ENCODE peak calls at places on chromosome 17, in nine cellular contexts. One of them, this sample, is unnamed. For H3K9me3, the result is how much of the 10 kb centered on the place peaks cover.

GRCh38 chr17:35295686-35296085 is 52.8 kb downstream of the SLFN5 start:
- DNase-seq in uterus: no peak
- DNase-seq in AG04450: no peak
- DNase-seq in adrenal gland: no peak
- DNase-seq in neural progenitor cell: no peak
- DNase-seq in upper lobe of left lung: no peak
- DNase-seq in CD4-positive, alpha-beta T cell: no peak
- DNase-seq in tibial nerve: no peak
- DNase-seq in kidney: no peak
- DNase-seq in this sample: no peak

GRCh38 chr17:7242717-7243576 is 698 bp upstream of the GABARAP start:
- DNase-seq in uterus: peak
- DNase-seq in AG04450: peak
- DNase-seq in adrenal gland: peak
- DNase-seq in neural progenitor cell: peak
- DNase-seq in upper lobe of left lung: peak
- DNase-seq in CD4-positive, alpha-beta T cell: peak
- DNase-seq in tibial nerve: peak
- DNase-seq in kidney: peak
- DNase-seq in this sample: peak

GRCh38 chr17:50331085-50331791 is 14.7 kb upstream of the XYLT2 start:
- DNase-seq in uterus: no peak
- DNase-seq in AG04450: peak
- DNase-seq in adrenal gland: peak
- DNase-seq in neural progenitor cell: no peak
- DNase-seq in upper lobe of left lung: no peak
- DNase-seq in CD4-positive, alpha-beta T cell: no peak
- DNase-seq in tibial nerve: no peak
- DNase-seq in kidney: no peak
- DNase-seq in this sample: no peak

GRCh38 chr17:58710948-58711552 is 18.6 kb downstream of the RAD51C start:
- DNase-seq in uterus: peak
- DNase-seq in AG04450: peak
- DNase-seq in adrenal gland: peak
- DNase-seq in neural progenitor cell: peak
- DNase-seq in upper lobe of left lung: no peak
- DNase-seq in CD4-positive, alpha-beta T cell: peak
- DNase-seq in tibial nerve: no peak
- DNase-seq in kidney: no peak
- DNase-seq in this sample: no peak

GRCh38 chr17:48378696-48379095 is 51.3 kb downstream of the SKAP1 start:
- DNase-seq in uterus: no peak
- DNase-seq in AG04450: no peak
- DNase-seq in adrenal gland: no peak
- DNase-seq in neural progenitor cell: no peak
- DNase-seq in upper lobe of left lung: no peak
- DNase-seq in CD4-positive, alpha-beta T cell: no peak
- DNase-seq in tibial nerve: no peak
- DNase-seq in kidney: no peak
- DNase-seq in this sample: no peak

GRCh38 chr17:76252040-76252954 is 12.0 kb upstream of the RNF157 start:
- DNase-seq in uterus: no peak
- DNase-seq in AG04450: peak
- DNase-seq in adrenal gland: peak
- DNase-seq in neural progenitor cell: no peak
- DNase-seq in upper lobe of left lung: no peak
- DNase-seq in CD4-positive, alpha-beta T cell: no peak
- DNase-seq in tibial nerve: no peak
- DNase-seq in kidney: peak
- DNase-seq in this sample: no peak

GRCh38 chr17:79878346-79878745 is 39.1 kb upstream of the CBX4 start:
- DNase-seq in uterus: no peak
- DNase-seq in AG04450: no peak
- DNase-seq in adrenal gland: no peak
- DNase-seq in neural progenitor cell: no peak
- DNase-seq in upper lobe of left lung: no peak
- DNase-seq in CD4-positive, alpha-beta T cell: no peak
- DNase-seq in tibial nerve: no peak
- DNase-seq in kidney: peak
- DNase-seq in this sample: no peak

GRCh38 chr17:78935419-78936323 is 10.5 kb upstream of the TIMP2 start:
- DNase-seq in uterus: peak
- DNase-seq in AG04450: peak
- DNase-seq in adrenal gland: peak
- DNase-seq in neural progenitor cell: no peak
- DNase-seq in upper lobe of left lung: no peak
- DNase-seq in CD4-positive, alpha-beta T cell: no peak
- DNase-seq in tibial nerve: peak
- DNase-seq in kidney: peak
- DNase-seq in this sample: no peak

GRCh38 chr17:45227631-45228120 is 6.0 kb downstream of the FMNL1 start:
- DNase-seq in uterus: no peak
- DNase-seq in AG04450: no peak
- DNase-seq in adrenal gland: no peak
- DNase-seq in neural progenitor cell: no peak
- DNase-seq in upper lobe of left lung: no peak
- DNase-seq in CD4-positive, alpha-beta T cell: no peak
- DNase-seq in tibial nerve: no peak
- DNase-seq in kidney: peak
- DNase-seq in this sample: no peak

GRCh38 chr17:73874008-73874407 is 229.8 kb upstream of the SDK2 start:
- DNase-seq in uterus: no peak
- DNase-seq in AG04450: no peak
- DNase-seq in adrenal gland: no peak
- DNase-seq in neural progenitor cell: no peak
- DNase-seq in upper lobe of left lung: no peak
- DNase-seq in CD4-positive, alpha-beta T cell: no peak
- DNase-seq in tibial nerve: no peak
- DNase-seq in kidney: no peak
- DNase-seq in this sample: no peak

GRCh38 chr17:64694207-64694606 is 32.1 kb upstream of the SMURF2 start:
- DNase-seq in uterus: peak
- DNase-seq in AG04450: no peak
- DNase-seq in adrenal gland: peak
- DNase-seq in neural progenitor cell: no peak
- DNase-seq in upper lobe of left lung: no peak
- DNase-seq in CD4-positive, alpha-beta T cell: no peak
- DNase-seq in tibial nerve: no peak
- DNase-seq in kidney: no peak
- DNase-seq in this sample: no peak

GRCh38 chr17:42682400-42683384 is at the start of gene CNTNAP1:
- DNase-seq in uterus: peak
- DNase-seq in AG04450: no peak
- DNase-seq in adrenal gland: peak
- DNase-seq in neural progenitor cell: peak
- DNase-seq in upper lobe of left lung: peak
- DNase-seq in CD4-positive, alpha-beta T cell: no peak
- DNase-seq in tibial nerve: no peak
- DNase-seq in kidney: peak
- DNase-seq in this sample: no peak

GRCh38 chr17:185445-186138 is 4.1 kb upstream of the DOC2B start:
- DNase-seq in uterus: no peak
- DNase-seq in AG04450: no peak
- DNase-seq in adrenal gland: no peak
- DNase-seq in neural progenitor cell: peak
- DNase-seq in upper lobe of left lung: no peak
- DNase-seq in CD4-positive, alpha-beta T cell: no peak
- DNase-seq in tibial nerve: no peak
- DNase-seq in kidney: peak
- DNase-seq in this sample: peak

GRCh38 chr17:41967141-41967920 is 736 bp downstream of the CNP start:
- DNase-seq in uterus: no peak
- DNase-seq in AG04450: no peak
- DNase-seq in adrenal gland: peak
- DNase-seq in neural progenitor cell: no peak
- DNase-seq in upper lobe of left lung: peak
- DNase-seq in CD4-positive, alpha-beta T cell: peak
- DNase-seq in tibial nerve: peak
- DNase-seq in kidney: peak
- DNase-seq in this sample: peak

GRCh38 chr17:81090361-81091133 is 55.6 kb downstream of the BAIAP2 start:
- DNase-seq in uterus: no peak
- DNase-seq in AG04450: no peak
- DNase-seq in adrenal gland: peak
- DNase-seq in neural progenitor cell: peak
- DNase-seq in upper lobe of left lung: peak
- DNase-seq in CD4-positive, alpha-beta T cell: peak
- DNase-seq in tibial nerve: peak
- DNase-seq in kidney: no peak
- DNase-seq in this sample: no peak

GRCh38 chr17:13228225-13228624 is 210.4 kb upstream of the ELAC2 start:
- DNase-seq in uterus: no peak
- DNase-seq in AG04450: no peak
- DNase-seq in adrenal gland: no peak
- DNase-seq in neural progenitor cell: no peak
- DNase-seq in upper lobe of left lung: no peak
- DNase-seq in CD4-positive, alpha-beta T cell: no peak
- DNase-seq in tibial nerve: no peak
- DNase-seq in kidney: no peak
- DNase-seq in this sample: no peak
- H3K9me3 ChIP-seq in uterus: under half
- H3K9me3 ChIP-seq in AG04450: under half
- H3K9me3 ChIP-seq in adrenal gland: under half
- H3K9me3 ChIP-seq in neural progenitor cell: under half
- H3K9me3 ChIP-seq in upper lobe of left lung: under half
- H3K9me3 ChIP-seq in CD4-positive, alpha-beta T cell: under half
- H3K9me3 ChIP-seq in tibial nerve: under half
- H3K9me3 ChIP-seq in kidney: under half
- H3K9me3 ChIP-seq in this sample: under half

GRCh38 chr17:82948081-82948511 is 108.3 kb upstream of the ZNF750 start:
- DNase-seq in uterus: peak
- DNase-seq in AG04450: no peak
- DNase-seq in adrenal gland: peak
- DNase-seq in neural progenitor cell: no peak
- DNase-seq in upper lobe of left lung: peak
- DNase-seq in CD4-positive, alpha-beta T cell: no peak
- DNase-seq in tibial nerve: no peak
- DNase-seq in kidney: peak
- DNase-seq in this sample: no peak

GRCh38 chr17:82949361-82949760 is 109.5 kb upstream of the ZNF750 start:
- DNase-seq in uterus: peak
- DNase-seq in AG04450: no peak
- DNase-seq in adrenal gland: peak
- DNase-seq in neural progenitor cell: no peak
- DNase-seq in upper lobe of left lung: no peak
- DNase-seq in CD4-positive, alpha-beta T cell: no peak
- DNase-seq in tibial nerve: no peak
- DNase-seq in kidney: peak
- DNase-seq in this sample: no peak

GRCh38 chr17:82950525-82951102 is 110.8 kb upstream of the ZNF750 start:
- DNase-seq in uterus: peak
- DNase-seq in AG04450: no peak
- DNase-seq in adrenal gland: peak
- DNase-seq in neural progenitor cell: no peak
- DNase-seq in upper lobe of left lung: no peak
- DNase-seq in CD4-positive, alpha-beta T cell: no peak
- DNase-seq in tibial nerve: no peak
- DNase-seq in kidney: peak
- DNase-seq in this sample: no peak

GRCh38 chr17:82948957-82949356 is 109.1 kb upstream of the ZNF750 start:
- DNase-seq in uterus: no peak
- DNase-seq in AG04450: no peak
- DNase-seq in adrenal gland: no peak
- DNase-seq in neural progenitor cell: no peak
- DNase-seq in upper lobe of left lung: no peak
- DNase-seq in CD4-positive, alpha-beta T cell: no peak
- DNase-seq in tibial nerve: no peak
- DNase-seq in kidney: peak
- DNase-seq in this sample: no peak

DNA sequence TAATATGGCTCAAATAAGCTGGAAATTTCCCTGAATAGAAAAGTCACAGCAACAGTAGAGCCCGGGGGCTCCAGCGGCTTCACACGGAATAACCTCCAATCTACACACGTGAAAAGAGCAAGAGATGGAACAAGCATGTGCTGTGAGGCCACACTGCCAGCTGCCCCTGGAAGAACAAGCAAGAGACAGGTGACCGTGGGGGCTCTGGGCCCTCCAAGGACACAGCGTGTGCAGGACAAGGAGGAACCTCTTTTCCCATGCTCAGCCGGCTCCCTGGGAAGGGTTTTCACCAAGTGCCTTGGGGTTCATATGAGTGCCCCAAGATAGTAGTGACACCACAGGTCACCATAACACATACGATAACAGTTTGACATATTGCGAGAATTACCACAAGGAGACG is 110.2 kb upstream of the ZNF750 start:
- DNase-seq in uterus: peak
- DNase-seq in AG04450: no peak
- DNase-seq in adrenal gland: peak
- DNase-seq in neural progenitor cell: no peak
- DNase-seq in upper lobe of left lung: no peak
- DNase-seq in CD4-positive, alpha-beta T cell: no peak
- DNase-seq in tibial nerve: no peak
- DNase-seq in kidney: peak
- DNase-seq in this sample: no peak
- H3K9me3 ChIP-seq in uterus: under half
- H3K9me3 ChIP-seq in AG04450: under half
- H3K9me3 ChIP-seq in adrenal gland: under half
- H3K9me3 ChIP-seq in neural progenitor cell: under half
- H3K9me3 ChIP-seq in upper lobe of left lung: under half
- H3K9me3 ChIP-seq in CD4-positive, alpha-beta T cell: under half
- H3K9me3 ChIP-seq in tibial nerve: half or more
- H3K9me3 ChIP-seq in kidney: under half
- H3K9me3 ChIP-seq in this sample: under half

GRCh38 chr17:27081002-27081638 is 212.8 kb upstream of the WSB1 start:
- DNase-seq in uterus: no peak
- DNase-seq in AG04450: no peak
- DNase-seq in adrenal gland: no peak
- DNase-seq in neural progenitor cell: no peak
- DNase-seq in upper lobe of left lung: no peak
- DNase-seq in CD4-positive, alpha-beta T cell: no peak
- DNase-seq in tibial nerve: no peak
- DNase-seq in kidney: no peak
- DNase-seq in this sample: no peak
- H3K9me3 ChIP-seq in uterus: under half
- H3K9me3 ChIP-seq in AG04450: under half
- H3K9me3 ChIP-seq in adrenal gland: under half
- H3K9me3 ChIP-seq in neural progenitor cell: under half
- H3K9me3 ChIP-seq in upper lobe of left lung: under half
- H3K9me3 ChIP-seq in CD4-positive, alpha-beta T cell: under half
- H3K9me3 ChIP-seq in tibial nerve: under half
- H3K9me3 ChIP-seq in kidney: under half
- H3K9me3 ChIP-seq in this sample: under half

DNA sequence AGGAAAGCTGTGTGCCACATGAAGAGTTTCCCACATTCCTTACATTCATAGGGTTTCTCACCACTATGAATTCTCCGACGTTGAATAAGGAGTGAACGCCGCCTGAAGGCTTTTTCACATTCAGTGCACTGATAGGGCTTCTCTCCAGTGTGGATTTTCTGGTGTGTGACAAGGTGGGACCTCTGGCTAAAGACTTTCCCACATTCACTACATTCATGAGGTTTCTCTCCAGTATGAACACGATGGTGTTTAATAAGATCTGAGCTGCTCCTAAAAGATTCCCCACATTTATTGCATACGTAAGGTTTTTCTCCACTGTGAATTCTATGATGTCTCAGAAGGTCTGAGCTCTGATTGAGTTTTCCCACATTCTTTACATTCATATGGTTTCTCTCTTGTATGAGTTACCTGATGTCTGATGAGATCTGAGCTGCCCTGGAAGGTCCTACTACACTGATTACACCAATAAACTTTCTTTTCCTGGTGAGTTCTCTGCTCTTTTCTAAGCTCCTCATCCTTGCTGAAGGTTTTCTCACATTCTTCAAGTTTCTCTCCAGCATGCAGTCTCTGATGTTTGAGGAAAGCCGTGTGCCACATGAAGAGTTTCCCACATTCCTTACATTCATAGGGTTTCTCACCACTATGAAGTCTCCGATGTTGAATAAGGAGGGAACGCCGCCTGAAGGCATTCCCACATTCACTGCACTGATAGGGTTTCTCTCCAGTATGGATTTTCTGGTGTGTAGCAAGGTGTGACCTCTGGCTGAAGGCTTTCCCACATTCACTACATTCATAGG is 10.0 kb downstream of the ZNF594 start:
- DNase-seq in uterus: no peak
- DNase-seq in AG04450: no peak
- DNase-seq in adrenal gland: no peak
- DNase-seq in neural progenitor cell: no peak
- DNase-seq in upper lobe of left lung: no peak
- DNase-seq in CD4-positive, alpha-beta T cell: no peak
- DNase-seq in tibial nerve: no peak
- DNase-seq in kidney: no peak
- DNase-seq in this sample: no peak
- H3K9me3 ChIP-seq in uterus: half or more
- H3K9me3 ChIP-seq in AG04450: half or more
- H3K9me3 ChIP-seq in adrenal gland: half or more
- H3K9me3 ChIP-seq in neural progenitor cell: half or more
- H3K9me3 ChIP-seq in upper lobe of left lung: half or more
- H3K9me3 ChIP-seq in CD4-positive, alpha-beta T cell: half or more
- H3K9me3 ChIP-seq in tibial nerve: half or more
- H3K9me3 ChIP-seq in kidney: under half
- H3K9me3 ChIP-seq in this sample: under half

This sample was measured in T-helper 17 cell.